ENCODE peak calls at places on chromosome 18, in eight cellular contexts. U is psoas muscle; D is pancreas; Z is astrocyte; M is AG10803; F is AG09309; S is fibroblast of the aortic adventitia; H is CD8-positive, alpha-beta T cell. R is an unnamed sample.

GRCh38 chr18:78979058-78979680 is 449 bp upstream of the SALL3 start:
- DNase-seq in D (no peak), H (no peak), U (no peak), M (no peak), S (no peak), F (no peak), Z (no peak), R (no peak)

GRCh38 chr18:23238651-23239349 is 103.5 kb downstream of the CABLES1 start:
- DNase-seq in F (no peak), S (peak; percentile 59), D (no peak), M (peak; percentile 66), Z (peak; percentile 44), U (no peak), H (no peak), R (no peak)

GRCh38 chr18:23704806-23705205 is 15.6 kb downstream of the LAMA3 start:
- DNase-seq in M (no peak), F (no peak), S (no peak), H (no peak), D (no peak), U (no peak), Z (no peak), R (no peak)

GRCh38 chr18:64037812-64038414 is 68.0 kb downstream of the SERPINB8 start:
- DNase-seq in S (peak; percentile 20), H (no peak), M (peak; percentile 22), Z (peak; percentile 1), U (no peak), F (no peak), D (no peak), R (peak; percentile 16)

GRCh38 chr18:12580630-12581342 is 77.1 kb downstream of the SPIRE1 start:
- DNase-seq in U (no peak), H (no peak), F (no peak), M (no peak), D (no peak), Z (no peak), S (no peak), R (no peak)

GRCh38 chr18:79545714-79546113 is 133.9 kb upstream of the CTDP1 start:
- DNase-seq in U (no peak), D (peak; percentile 36), M (no peak), S (no peak), Z (no peak), H (no peak), F (no peak), R (no peak)

GRCh38 chr18:48794251-48794970 is 156.4 kb downstream of the SMAD7 start:
- DNase-seq in F (no peak), M (no peak), U (no peak), D (peak; percentile 14), S (no peak), Z (no peak), H (no peak), R (no peak)

GRCh38 chr18:23225518-23225917 is 90.2 kb downstream of the CABLES1 start:
- DNase-seq in M (peak; percentile 99), S (peak; percentile 99), H (no peak), F (peak; percentile 97), D (no peak), Z (peak; percentile 98), U (no peak), R (peak; percentile 97)

GRCh38 chr18:2898131-2898640 is 51.4 kb downstream of the EMILIN2 start:
- DNase-seq in H (no peak), D (no peak), Z (peak; percentile 51), M (peak; percentile 36), F (no peak), U (no peak), S (no peak), R (no peak)

GRCh38 chr18:74546751-74547530 is 12.6 kb downstream of the CNDP1 start:
- DNase-seq in Z (peak; percentile 4), U (peak; percentile 37), D (no peak), M (peak; percentile 57), H (no peak), S (peak; percentile 94), F (peak; percentile 24), R (peak; percentile 25)

GRCh38 chr18:44396550-44396949 is 284.1 kb upstream of the SETBP1 start:
- DNase-seq in M (no peak), H (no peak), S (no peak), D (no peak), U (no peak), F (no peak), Z (no peak), R (no peak)

GRCh38 chr18:11669271-11669947 is 19.7 kb upstream of the GNAL start:
- DNase-seq in M (no peak), S (no peak), Z (no peak), U (no peak), D (no peak), H (no peak), F (no peak), R (no peak)

GRCh38 chr18:72174972-72175649 is 369.0 kb downstream of the CBLN2 start:
- DNase-seq in S (no peak), M (peak; percentile 22), U (no peak), D (no peak), F (peak; percentile 46), H (no peak), Z (no peak), R (no peak)

GRCh38 chr18:58112174-58112573 is 68.1 kb downstream of the NEDD4L start:
- DNase-seq in F (no peak), U (no peak), D (no peak), Z (no peak), H (no peak), M (no peak), S (no peak), R (no peak)

GRCh38 chr18:58116815-58117214 is 72.8 kb downstream of the NEDD4L start:
- DNase-seq in Z (no peak), F (no peak), D (no peak), U (no peak), M (no peak), H (no peak), S (no peak), R (no peak)

GRCh38 chr18:58117685-58118403 is 73.8 kb downstream of the NEDD4L start:
- DNase-seq in U (no peak), Z (peak; percentile 98), D (no peak), F (peak; percentile 51), S (peak; percentile 73), M (peak; percentile 56), H (no peak), R (peak; percentile 81)

GRCh38 chr18:58113337-58113736 is 69.3 kb downstream of the NEDD4L start:
- DNase-seq in Z (no peak), M (no peak), D (no peak), F (no peak), H (no peak), U (no peak), S (no peak), R (no peak)

GRCh38 chr18:58114766-58115165 is 70.7 kb downstream of the NEDD4L start:
- DNase-seq in U (no peak), M (no peak), H (no peak), Z (no peak), D (no peak), F (no peak), S (no peak), R (no peak)
- TF ChIP-seq CTCF in U (no peak), M (no peak), H (no peak), Z (no peak), D (no peak), F (no peak), S (no peak), R (no peak)

GRCh38 chr18:26175481-26175880 is 41.8 kb downstream of the PSMA8 start:
- DNase-seq in Z (no peak), M (no peak), S (no peak), H (no peak), F (no peak), U (no peak), D (no peak), R (no peak)
- H3K4me3 ChIP-seq in Z (no peak overlapping the region), M (no peak overlapping the region), S (no peak overlapping the region), H (no peak overlapping the region), F (no peak overlapping the region), U (no peak overlapping the region), D (no peak overlapping the region), R (no peak overlapping the region)

DNA sequence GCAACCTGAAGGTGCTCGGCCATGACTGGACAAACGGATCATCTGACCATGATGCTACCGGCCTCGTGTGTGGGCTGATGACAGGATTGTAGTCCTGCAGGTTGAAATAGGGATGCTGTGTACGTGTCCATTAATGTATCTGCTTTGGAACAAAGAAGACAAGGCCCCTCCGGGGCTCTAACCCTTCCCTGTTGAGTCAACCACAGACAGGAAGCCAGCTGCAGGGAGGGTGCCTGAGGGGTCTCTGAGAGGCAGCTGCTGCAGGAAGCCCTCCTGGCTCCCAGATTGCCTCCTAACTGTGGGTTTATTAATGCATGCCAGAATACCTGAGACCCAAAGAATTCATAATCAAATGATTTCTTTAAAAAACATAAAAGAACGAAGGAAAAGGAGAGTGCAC is 140.4 kb downstream of the CELF4 start:
- DNase-seq in U (no peak), F (no peak), M (no peak), D (no peak), H (no peak), Z (no peak), S (no peak), R (no peak)
- TF ChIP-seq CTCF in U (no peak), F (no peak), M (no peak), D (no peak), H (no peak), Z (no peak), S (no peak), R (no peak)

GRCh38 chr18:21496277-21496835 is 104.1 kb downstream of the ESCO1 start:
- DNase-seq in D (no peak), M (no peak), F (no peak), U (no peak), S (no peak), Z (no peak), H (no peak), R (no peak)
- H3K4me3 ChIP-seq in D (no peak overlapping the region), M (no peak overlapping the region), F (no peak overlapping the region), U (no peak overlapping the region), S (no peak overlapping the region), Z (no peak overlapping the region), H (no peak overlapping the region), R (no peak overlapping the region)

DNA sequence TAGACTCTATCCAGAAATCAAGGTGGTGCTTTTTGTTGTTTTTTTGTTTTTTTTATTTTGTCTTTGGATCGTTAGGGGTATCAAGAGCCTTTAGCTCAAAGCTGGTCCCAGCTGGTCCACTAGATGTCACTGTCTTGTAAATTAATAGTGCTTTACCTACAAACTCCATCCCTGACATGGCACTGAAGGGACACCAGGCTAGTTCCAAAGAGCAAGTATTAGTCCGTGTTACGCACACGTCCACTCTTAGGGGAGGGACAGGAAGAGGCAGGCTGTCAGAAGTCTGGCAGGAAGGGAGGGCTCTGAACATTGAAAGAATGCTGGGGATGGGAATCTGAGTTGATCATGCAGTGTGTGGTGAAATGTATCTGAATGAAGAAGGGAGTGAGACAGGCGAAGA is 85.9 kb upstream of the CCBE1 start:
- DNase-seq in U (no peak), D (no peak), H (no peak), Z (peak; percentile 40), M (peak; percentile 85), F (peak; percentile 43), S (peak; percentile 83), R (peak; percentile 73)
- TF ChIP-seq CTCF in U (no peak), D (no peak), H (no peak), Z (peak; percentile 65), M (peak; percentile 71), F (peak; percentile 64), S (peak; percentile 74), R (peak; percentile 74)

DNA sequence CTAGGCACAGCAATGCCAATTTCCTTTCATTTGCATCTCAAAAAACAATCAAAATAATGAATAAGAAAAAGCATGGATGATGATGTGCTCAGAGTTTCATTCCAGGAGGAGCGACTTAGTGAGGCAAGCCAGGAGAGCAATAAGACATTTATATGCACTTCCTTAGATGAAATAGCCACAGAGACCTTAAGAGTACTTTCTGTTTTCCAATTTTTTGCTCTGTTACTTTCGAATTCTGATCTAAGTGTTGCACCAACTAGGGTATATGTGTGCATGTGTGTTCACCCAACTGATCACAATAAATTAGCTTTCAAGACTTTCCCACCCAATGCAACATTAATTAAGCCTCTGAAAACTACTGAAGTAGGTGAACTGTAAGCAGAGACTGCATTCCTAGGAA is 709 bp downstream of the RAB27B start:
- DNase-seq in D (no peak), F (no peak), S (no peak), M (no peak), Z (no peak), U (no peak), H (no peak), R (no peak)
- H3K4me3 ChIP-seq in D (peak overlapping the region; percentile 59), F (peak overlapping the region; percentile 69), S (peak overlapping the region; percentile 78), M (peak overlapping the region; percentile 60), Z (peak overlapping the region; percentile 74), U (peak overlapping the region; percentile 51), H (peak overlapping the region; percentile 58), R (peak overlapping the region; percentile 54)